ENCODE peak calls at places on chromosomes 11 and 22, in nine cellular contexts. W, P, F, Z, C, I, J, A and Q are unnamed samples.
A peak's percentile ranks its signal among the peaks of the same experiment; 100 is the strongest.

GRCh38 chr11:122755409-122755808 is 82.9 kb upstream of the CRTAM start:
- DNase-seq in P (no peak), W (no peak), J (no peak), Z (no peak), A (no peak), I (no peak), F (no peak), C (no peak), Q (no peak)

GRCh38 chr11:17812286-17813187 is 78.0 kb downstream of the KCNC1 start:
- DNase-seq in F (no peak), P (peak; percentile 50), Z (no peak), I (no peak), W (no peak), C (no peak), J (no peak), A (no peak), Q (no peak)

GRCh38 chr22:33923660-33924246 is 3.5 kb upstream of the LARGE1 start:
- DNase-seq in Z (no peak), W (peak; percentile 74), J (peak; percentile 77), F (peak; percentile 71), C (peak; percentile 80), A (peak; percentile 53), P (peak; percentile 92), I (peak; percentile 43), Q (peak; percentile 76)

GRCh38 chr22:29332886-29333496 is 17.5 kb upstream of the RASL10A start:
- DNase-seq in A (no peak), I (no peak), W (no peak), J (no peak), Z (no peak), C (no peak), P (no peak), F (no peak), Q (no peak)

GRCh38 chr11:23540101-23540561 is 679.9 kb upstream of the CCDC179 start:
- DNase-seq in C (no peak), W (peak; percentile 53), F (no peak), P (peak; percentile 65), Z (no peak), J (no peak), I (peak; percentile 18), A (no peak), Q (no peak)

GRCh38 chr11:876550-876949 is 33.9 kb downstream of the TSPAN4 start:
- DNase-seq in F (no peak), I (no peak), C (no peak), Z (peak; percentile 75), A (peak; percentile 85), J (peak; percentile 84), W (peak; percentile 6), P (no peak), Q (no peak)

GRCh38 chr11:66313321-66314185 is 3.3 kb downstream of the CD248 start:
- DNase-seq in C (no peak), F (no peak), Z (no peak), J (no peak), W (peak; percentile 40), P (peak; percentile 93), I (no peak), A (no peak), Q (no peak)

GRCh38 chr22:47056361-47056760 is 293.9 kb downstream of the TBC1D22A start:
- DNase-seq in C (no peak), W (no peak), F (no peak), I (no peak), J (no peak), P (no peak), A (no peak), Z (no peak), Q (no peak)

GRCh38 chr11:123063396-123064267 is 1.7 kb upstream of the HSPA8 start:
- DNase-seq in P (peak; percentile 71), C (peak; percentile 75), Z (no peak), W (peak; percentile 59), I (no peak), F (peak; percentile 50), J (peak; percentile 64), A (peak; percentile 65), Q (peak; percentile 73)

GRCh38 chr11:123190504-123190903 is 4.5 kb downstream of the CLMP start:
- DNase-seq in P (no peak), W (no peak), J (no peak), I (no peak), F (no peak), Z (no peak), C (no peak), A (no peak), Q (no peak)

GRCh38 chr11:86067230-86068137 is 1.4 kb downstream of the PICALM start:
- DNase-seq in C (no peak), W (no peak), A (no peak), P (peak; percentile 53), J (no peak), I (no peak), F (no peak), Z (no peak), Q (no peak)
- H3K4me1 ChIP-seq in C (peaks cover 30% of the 10 kb centered on the region), W (peaks cover 10% of the 10 kb centered on the region), A (peaks cover 42% of the 10 kb centered on the region), P (peaks cover 56% of the 10 kb centered on the region), J (peaks cover 44% of the 10 kb centered on the region), I (peaks cover 50% of the 10 kb centered on the region), F (peaks cover 52% of the 10 kb centered on the region), Z (peaks cover 42% of the 10 kb centered on the region), Q (peaks cover 54% of the 10 kb centered on the region)

GRCh38 chr11:126312903-126313460 is 9.1 kb downstream of the DCPS start:
- DNase-seq in W (no peak), F (no peak), I (no peak), P (no peak), Z (no peak), J (no peak), C (no peak), A (no peak), Q (no peak)

GRCh38 chr11:126308271-126308671 is 4.4 kb downstream of the DCPS start:
- DNase-seq in I (no peak), F (no peak), C (no peak), P (peak; percentile 48), Z (no peak), J (no peak), W (no peak), A (peak; percentile 45), Q (no peak)

GRCh38 chr11:126310992-126311310 is 7.1 kb downstream of the DCPS start:
- DNase-seq in W (peak; percentile 45), J (no peak), I (no peak), C (no peak), F (no peak), A (no peak), Z (no peak), P (no peak), Q (no peak)

GRCh38 chr11:126311464-126312291 is 7.8 kb downstream of the DCPS start:
- DNase-seq in W (no peak), I (no peak), P (peak; percentile 6), C (no peak), F (no peak), J (no peak), Z (no peak), A (no peak), Q (no peak)

DNA sequence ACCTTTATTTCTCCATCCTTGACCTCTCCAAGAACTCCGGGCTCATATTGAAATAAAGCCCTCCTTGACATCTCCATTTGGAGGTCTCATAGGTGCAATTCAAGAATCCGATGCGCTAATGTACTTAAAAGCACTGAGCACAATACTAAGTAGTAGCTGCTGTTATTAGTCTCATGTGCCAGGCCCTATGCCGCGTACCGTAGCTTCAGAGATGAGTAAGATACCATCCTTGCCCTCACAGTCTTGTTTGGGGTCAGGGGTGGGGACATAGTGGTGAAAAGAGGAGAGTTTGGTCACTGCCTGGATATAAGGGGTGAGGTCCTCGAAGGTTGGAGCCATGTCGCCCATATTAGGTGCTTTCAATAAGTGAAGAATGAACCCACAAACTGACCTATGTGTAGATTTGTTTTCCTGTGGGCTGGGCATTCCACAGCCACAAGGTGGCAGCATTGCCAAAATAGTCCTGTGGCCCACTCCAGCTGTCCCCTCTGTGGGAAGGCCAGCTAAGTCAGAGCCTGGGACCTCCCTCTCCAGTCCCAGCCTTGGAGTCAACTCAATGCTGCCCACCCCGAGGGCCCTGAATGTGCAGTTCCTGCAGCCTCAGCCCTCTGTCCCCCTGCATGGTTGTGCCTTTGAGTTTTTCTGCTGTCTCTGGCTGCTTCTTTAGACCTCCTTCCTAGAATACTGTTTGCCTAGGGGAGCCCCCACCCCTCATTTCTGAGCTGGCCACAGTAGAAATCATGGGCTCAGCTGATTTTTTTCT is 6.5 kb downstream of the DCPS start:
- DNase-seq in Z (peak; percentile 74), A (peak; percentile 69), P (peak; percentile 91), W (peak; percentile 74), F (peak; percentile 74), I (peak; percentile 63), J (peak; percentile 76), C (peak; percentile 83), Q (peak; percentile 87)
- H3K4me1 ChIP-seq in Z (peaks cover 6% of the 10 kb centered on the region), A (peaks cover 29% of the 10 kb centered on the region), P (peaks cover 15% of the 10 kb centered on the region), W (peaks cover 2% of the 10 kb centered on the region), F (peaks cover 17% of the 10 kb centered on the region), I (no peaks in the 10 kb centered on the region), J (peaks cover 3% of the 10 kb centered on the region), C (no peaks in the 10 kb centered on the region), Q (no peaks in the 10 kb centered on the region)

GRCh38 chr11:8728566-8728965 is 46.0 kb downstream of the RPL27A start:
- DNase-seq in F (no peak), I (no peak), Z (no peak), W (peak; percentile 74), J (no peak), C (no peak), P (peak; percentile 28), A (no peak), Q (no peak)
- H3K4me1 ChIP-seq in F (peaks cover 74% of the 10 kb centered on the region), I (peaks cover 26% of the 10 kb centered on the region), Z (peaks cover 34% of the 10 kb centered on the region), W (peaks cover 34% of the 10 kb centered on the region), J (peaks cover 29% of the 10 kb centered on the region), C (peaks cover 61% of the 10 kb centered on the region), P (peaks cover 33% of the 10 kb centered on the region), A (peaks cover 21% of the 10 kb centered on the region), Q (peaks cover 71% of the 10 kb centered on the region)

DNA sequence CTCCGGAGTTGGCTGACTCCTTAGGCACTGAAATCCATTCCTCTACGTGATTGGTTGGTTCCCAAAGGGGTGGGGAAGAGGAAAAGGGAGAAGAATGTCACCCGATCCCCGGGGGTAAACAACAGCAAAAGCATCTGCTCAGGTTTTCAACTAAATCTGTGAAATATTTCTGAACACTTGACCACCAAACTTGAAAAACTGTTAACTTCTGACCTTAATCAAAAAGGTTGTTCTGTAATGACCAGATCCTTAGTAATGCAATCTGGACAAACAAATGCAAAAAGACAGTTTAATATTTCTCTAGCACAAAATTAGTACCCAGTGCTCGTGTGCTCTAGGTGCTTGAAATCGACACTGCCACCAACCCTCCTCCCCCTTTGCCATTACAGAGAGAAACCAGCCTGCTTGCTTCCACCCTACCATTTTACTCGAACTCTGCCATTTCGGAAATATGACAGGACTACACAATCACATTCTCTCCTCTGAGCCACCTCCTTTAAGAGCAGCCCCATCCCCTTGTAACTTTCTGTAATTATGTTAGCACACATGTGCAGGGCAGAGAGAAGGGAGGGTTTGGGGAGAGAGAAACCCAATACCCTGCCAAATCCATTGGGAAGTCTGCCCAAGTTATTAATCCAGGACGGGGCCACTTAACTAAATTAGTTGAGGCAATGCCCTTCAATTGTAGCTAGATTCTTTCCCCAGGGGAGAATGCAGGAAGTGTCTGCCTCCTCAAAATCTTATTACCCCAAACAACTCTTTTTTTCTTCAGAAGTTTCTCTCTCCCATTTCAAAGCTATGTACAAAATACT is 113.8 kb downstream of the RBFOX2 start:
- DNase-seq in I (peak; percentile 48), C (peak; percentile 77), F (peak; percentile 58), P (peak; percentile 96), W (peak; percentile 91), J (peak; percentile 69), A (peak; percentile 83), Z (no peak), Q (peak; percentile 69)
- H3K4me1 ChIP-seq in I (peaks cover 41% of the 10 kb centered on the region), C (peaks cover 38% of the 10 kb centered on the region), F (peaks cover 93% of the 10 kb centered on the region), P (peaks cover 56% of the 10 kb centered on the region), W (peaks cover 12% of the 10 kb centered on the region), J (peaks cover 56% of the 10 kb centered on the region), A (peaks cover 79% of the 10 kb centered on the region), Z (peaks cover 85% of the 10 kb centered on the region), Q (no peaks in the 10 kb centered on the region)